ENCODE peak calls at places on chromosomes 13 and 19, in four cellular contexts. D, B, S and T are unnamed samples.

GRCh38 chr13:47372742-47373141 is 475.9 kb upstream of the HTR2A start:
- DNase-seq in D (peak), B (peak), S (no peak), T (no peak)

GRCh38 chr13:110417537-110417908 is 110.4 kb downstream of the COL4A2 start:
- DNase-seq in D (no peak), B (no peak), S (no peak), T (no peak)

GRCh38 chr19:51511353-51511752 is 9.8 kb upstream of the SIGLEC12 start:
- DNase-seq in D (no peak), B (peak), S (peak), T (peak)

GRCh38 chr19:21607453-21607852 is 102.1 kb downstream of the ZNF429 start:
- DNase-seq in D (no peak), B (no peak), S (no peak), T (no peak)

GRCh38 chr13:72463561-72463960 is 263.9 kb downstream of the MZT1 start:
- DNase-seq in D (no peak), B (no peak), S (no peak), T (no peak)

GRCh38 chr19:12733369-12733896 is 1.1 kb downstream of the TRIR start:
- DNase-seq in D (no peak), B (peak), S (no peak), T (peak)

GRCh38 chr13:83372786-83373185 is 509.5 kb downstream of the SLITRK1 start:
- DNase-seq in D (no peak), B (no peak), S (no peak), T (no peak)

GRCh38 chr19:1401138-1401888 is at the start of gene GAMT:
- DNase-seq in D (no peak), B (peak), S (no peak), T (peak)

GRCh38 chr13:111337206-111337605 is 16.8 kb downstream of the TEX29 start:
- DNase-seq in D (peak), B (peak), S (no peak), T (no peak)

GRCh38 chr13:90015565-90016507 is 1331.7 kb upstream of the MIR17HG start:
- DNase-seq in D (no peak), B (no peak), S (no peak), T (no peak)

GRCh38 chr19:17719730-17720486 is 628 bp downstream of the MAP1S start:
- DNase-seq in D (no peak), B (peak), S (no peak), T (peak)

GRCh38 chr19:40811478-40812341 is 12.7 kb downstream of the EGLN2 start:
- DNase-seq in D (peak), B (peak), S (no peak), T (no peak)

GRCh38 chr19:40808497-40808896 is 9.5 kb downstream of the EGLN2 start:
- DNase-seq in D (no peak), B (no peak), S (no peak), T (no peak)

GRCh38 chr19:40809358-40810086 is 10.5 kb downstream of the EGLN2 start:
- DNase-seq in D (no peak), B (peak), S (no peak), T (no peak)

GRCh38 chr19:40808021-40808325 is 9.0 kb downstream of the EGLN2 start:
- DNase-seq in D (no peak), B (no peak), S (no peak), T (no peak)

DNA sequence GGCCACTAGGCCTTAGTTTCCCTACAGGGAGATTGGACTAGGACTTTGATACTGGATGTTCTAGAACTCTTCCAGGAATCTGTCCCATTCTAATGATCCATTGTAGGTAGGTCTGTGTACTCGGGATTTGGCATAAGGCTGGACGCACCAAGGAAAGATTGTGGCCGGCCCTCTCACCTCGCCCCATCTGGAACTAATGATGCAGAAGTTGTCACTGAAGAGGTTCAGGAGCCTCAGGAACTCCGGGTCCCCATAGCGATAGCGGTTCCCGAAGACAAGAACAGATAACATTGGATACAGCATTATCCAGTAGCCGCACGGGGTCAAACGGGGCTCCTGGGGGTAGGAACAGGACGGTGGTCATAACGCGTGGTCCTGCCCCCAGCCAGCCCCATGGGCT is 11.2 kb downstream of the EGLN2 start:
- DNase-seq in D (no peak), B (peak), S (no peak), T (no peak)
- H3K9ac ChIP-seq in D (no peak), B (peak), S (peak), T (no peak)

DNA sequence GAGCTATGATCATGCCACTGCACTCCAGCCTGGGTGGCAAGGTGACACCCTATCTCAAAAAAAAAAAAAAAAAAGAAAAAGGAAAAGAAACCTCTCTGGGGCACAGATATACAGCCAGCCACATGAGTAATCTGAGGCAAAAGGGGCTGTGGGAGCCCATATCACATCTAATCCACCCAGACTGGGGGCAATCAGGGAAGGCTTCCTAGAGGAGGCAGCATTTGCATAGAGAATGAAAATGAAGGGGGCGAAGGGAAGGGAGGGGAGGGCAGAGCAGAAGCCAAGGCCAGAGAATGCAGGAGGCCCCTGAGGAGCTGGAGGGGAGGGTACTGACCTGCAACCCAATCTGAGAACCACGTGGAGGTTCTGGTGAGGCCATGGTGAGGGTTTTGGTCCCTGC is 13.2 kb downstream of the STXBP2 start:
- DNase-seq in D (no peak), B (no peak), S (no peak), T (no peak)
- H3K9ac ChIP-seq in D (no peak), B (no peak), S (no peak), T (no peak)

DNA sequence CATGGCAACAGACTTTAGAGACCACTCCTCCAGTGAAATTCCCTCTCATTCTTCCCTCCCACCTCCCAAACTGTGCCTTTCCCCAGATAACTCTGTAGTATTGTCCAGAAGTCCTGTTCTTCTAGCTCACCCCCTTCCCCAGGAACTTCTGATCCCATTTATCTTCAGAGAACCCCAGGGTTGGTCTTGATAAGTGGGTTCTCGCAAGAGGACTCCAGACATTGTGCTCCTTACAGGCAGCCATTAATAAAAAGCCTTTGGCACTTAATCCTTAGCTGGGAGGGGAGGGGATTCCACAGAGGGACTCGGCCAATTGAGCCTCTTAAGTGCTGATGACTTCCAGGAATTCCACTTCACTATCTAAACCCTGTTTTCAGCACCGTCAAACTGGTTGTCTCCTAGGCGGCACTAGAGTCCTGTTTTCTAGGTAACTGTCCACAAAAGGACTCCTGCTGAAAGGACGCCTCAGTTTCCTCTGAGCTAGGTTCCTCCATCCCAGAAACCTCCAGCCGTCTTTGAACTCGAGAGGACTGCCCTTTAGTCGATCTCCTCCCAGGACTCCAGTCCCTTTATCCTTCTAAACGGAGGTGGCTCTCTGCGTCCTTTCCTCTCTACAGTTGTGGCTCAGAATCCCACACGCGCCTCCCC is 2.0 kb downstream of the LTBP4 start:
- DNase-seq in D (no peak), B (no peak), S (no peak), T (peak)
- H3K9ac ChIP-seq in D (no peak), B (peak), S (peak), T (no peak)

GRCh38 chr19:7179917-7180306 is 110.4 kb downstream of the ZNF557 start:
- DNase-seq in D (no peak), B (no peak), S (no peak), T (no peak)
- H3K9ac ChIP-seq in D (no peak), B (no peak), S (no peak), T (no peak)

DNA sequence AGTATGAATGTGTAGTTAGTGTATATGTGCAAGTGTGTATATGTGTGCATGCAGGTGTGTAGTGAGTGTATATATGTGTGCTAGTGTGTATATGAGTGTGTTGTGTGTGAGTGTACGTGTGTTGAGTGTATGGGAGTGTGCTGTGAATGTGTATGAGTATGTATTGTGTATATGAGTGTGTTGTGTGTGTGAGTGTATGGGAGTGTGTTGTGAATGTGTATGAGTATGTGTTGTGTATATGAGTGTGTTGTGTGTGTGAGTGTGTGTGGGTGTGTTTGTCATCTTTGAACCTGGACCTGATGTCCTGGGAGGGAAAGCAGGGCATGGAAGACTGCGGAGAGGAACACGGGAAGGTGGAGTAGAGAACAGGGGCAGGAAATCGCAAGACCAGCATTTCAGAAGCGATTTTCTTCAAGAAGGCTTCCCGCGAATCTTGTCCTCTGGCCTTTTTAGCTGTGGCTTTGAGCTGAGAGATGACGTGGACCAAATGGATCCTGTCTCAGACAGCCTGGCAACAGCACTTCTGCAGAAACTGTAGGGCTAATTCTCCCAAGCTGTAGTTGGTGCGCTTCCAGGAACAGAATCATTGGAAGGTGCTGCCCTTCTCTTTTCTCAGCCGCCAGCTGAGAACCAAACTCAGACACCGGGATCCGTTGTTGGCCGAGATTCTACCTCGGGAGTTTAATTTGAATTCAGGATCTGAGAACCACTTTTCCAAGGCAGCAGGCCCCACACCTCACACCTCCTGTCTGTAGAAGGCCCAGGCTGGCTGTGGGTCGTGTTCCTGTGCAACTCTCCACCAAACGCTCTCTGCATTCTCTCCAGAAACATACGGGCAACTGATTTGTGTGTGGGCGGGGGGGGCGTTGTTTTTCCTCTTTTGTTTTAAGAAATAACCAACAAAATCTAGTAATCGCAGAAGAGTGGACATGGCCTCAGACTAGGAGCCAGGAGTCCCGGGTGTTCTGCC is 94.7 kb upstream of the RAP2A start:
- DNase-seq in D (no peak), B (no peak), S (no peak), T (no peak)
- H3K9ac ChIP-seq in D (no peak), B (no peak), S (no peak), T (no peak)

DNA sequence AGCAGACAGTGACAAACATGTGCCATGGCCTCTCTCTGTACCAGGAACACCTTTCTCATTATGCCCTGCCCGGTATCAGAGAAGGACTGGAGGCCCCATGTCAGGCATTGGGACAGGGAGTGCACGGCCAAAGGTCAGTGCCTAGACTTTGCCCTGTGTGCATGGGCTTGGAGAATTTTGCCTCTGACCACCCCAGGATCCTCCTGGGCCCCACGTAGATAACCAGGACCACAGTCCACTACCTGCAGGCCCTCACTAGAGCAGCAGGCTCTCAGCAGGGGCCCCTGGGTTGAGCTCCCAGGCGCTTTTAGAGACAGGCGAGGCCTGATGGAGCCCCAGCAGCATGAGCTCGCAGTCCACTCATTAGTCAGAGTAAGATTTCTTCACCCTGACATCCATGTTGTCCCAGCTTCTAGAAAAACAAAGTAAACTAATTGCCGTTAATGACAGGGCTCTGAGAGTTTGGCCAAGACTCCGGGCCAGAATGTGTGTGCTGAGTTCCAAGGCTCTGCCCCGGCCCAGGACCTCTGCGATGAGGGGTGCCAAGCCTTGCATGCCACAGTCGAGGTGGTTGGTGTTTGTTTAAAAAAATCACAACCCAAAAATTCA is 42.7 kb downstream of the CAPN12 start:
- DNase-seq in D (no peak), B (no peak), S (no peak), T (no peak)
- H3K9ac ChIP-seq in D (no peak), B (no peak), S (no peak), T (no peak)

GRCh38 chr13:77048592-77048991 is 21.6 kb upstream of the FBXL3 start:
- DNase-seq in D (peak), B (peak), S (no peak), T (no peak)

GRCh38 chr13:77053192-77053591 is 26.2 kb upstream of the FBXL3 start:
- DNase-seq in D (no peak), B (no peak), S (no peak), T (no peak)

GRCh38 chr13:77042566-77043177 is 15.7 kb upstream of the FBXL3 start:
- DNase-seq in D (no peak), B (no peak), S (no peak), T (no peak)

DNA sequence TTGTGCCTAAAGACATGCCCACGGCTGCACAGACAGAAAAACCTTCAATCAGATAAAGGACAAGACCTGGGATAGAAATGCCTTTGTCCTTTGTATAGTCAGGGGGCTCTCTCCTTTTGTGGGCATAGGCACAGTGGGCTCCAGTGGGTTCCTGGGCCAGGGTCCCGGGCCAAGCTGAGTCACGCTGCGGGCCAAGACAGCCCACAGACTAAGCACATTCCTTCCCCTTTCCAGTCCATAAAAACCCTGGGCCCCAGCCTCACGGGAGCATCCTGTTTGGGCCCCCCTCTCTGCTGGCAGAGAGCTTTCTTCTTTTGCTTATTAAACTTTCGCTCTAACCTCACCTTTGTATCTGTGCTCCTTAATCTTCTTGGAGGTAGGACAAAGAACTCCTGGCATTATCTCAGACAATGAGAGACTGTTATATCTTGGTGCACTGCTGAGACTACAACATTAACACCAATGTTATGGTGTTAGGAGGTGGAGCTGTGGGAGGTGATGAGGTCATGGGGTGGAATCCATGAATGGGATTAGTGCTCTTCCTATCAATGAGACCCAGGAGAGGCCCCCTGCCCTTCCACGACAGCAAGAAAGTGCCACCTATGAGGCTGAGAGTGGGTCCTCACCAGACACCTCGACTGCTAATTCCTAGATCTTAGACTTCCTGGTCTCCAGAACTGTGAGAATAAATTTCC is 20.8 kb upstream of the FBXL3 start:
- DNase-seq in D (no peak), B (peak), S (no peak), T (no peak)
- H3K9ac ChIP-seq in D (no peak), B (peak), S (no peak), T (no peak)